ENCODE peak calls at places on chromosome X, in ten cellular contexts. S is HL-60; X is ureter; A is stimulated activated CD8-positive, alpha-beta memory T cell treated with anti-CD3 and anti-CD28 coated beads, Interleukin-15, amount 100 ng/mL, for 24 hours; C is left cardiac atrium; U is GDM1; G is activated naive CD4-positive, alpha-beta T cell; Q is effector memory CD8-positive, alpha-beta T cell; E is H4; Y is NCI-H187 treated with DMSO at 0.1 percent for 48 hours. P is an unnamed sample.

GRCh38 chrX:131565909-131566308 is 22.0 kb downstream of the OR13H1 start:
- DNase-seq in C (no peak), Y (no peak), E (no peak), Q (no peak), X (no peak), S (no peak), A (no peak), U (no peak), G (no peak), P (no peak)

GRCh38 chrX:1589356-1590130 is 1.9 kb upstream of the AKAP17A start:
- DNase-seq in A (no peak), Q (no peak), X (peak), G (no peak), U (no peak), Y (no peak), E (peak), S (no peak), C (no peak), P (no peak)

GRCh38 chrX:154968353-154968752 is 54.2 kb downstream of the F8 start:
- DNase-seq in E (no peak), U (no peak), G (no peak), A (no peak), C (no peak), X (no peak), Y (no peak), Q (no peak), S (no peak), P (no peak)

GRCh38 chrX:68749426-68749825 is 79.4 kb upstream of the EFNB1 start:
- DNase-seq in G (no peak), X (peak), E (no peak), Q (no peak), Y (no peak), C (no peak), S (no peak), A (no peak), U (no peak), P (no peak)

GRCh38 chrX:154019633-154020499 is at the start of gene IRAK1:
- DNase-seq in U (peak), G (no peak), C (peak), Q (peak), A (no peak), X (peak), Y (no peak), S (peak), E (no peak), P (peak)

GRCh38 chrX:700936-701335 is 70.3 kb downstream of the SHOX start:
- DNase-seq in X (no peak), Y (no peak), E (no peak), C (no peak), G (no peak), A (no peak), U (no peak), S (no peak), Q (no peak), P (no peak)

GRCh38 chrX:107715331-107716044 is 60.1 kb downstream of the TSC22D3 start:
- DNase-seq in U (no peak), Y (no peak), G (no peak), E (no peak), Q (peak), A (no peak), S (no peak), X (no peak), C (no peak), P (no peak)

GRCh38 chrX:14798805-14799397 is 74.0 kb downstream of the FANCB start:
- DNase-seq in X (no peak), G (no peak), Y (no peak), E (no peak), U (no peak), S (no peak), Q (no peak), C (no peak), A (no peak), P (no peak)

GRCh38 chrX:47321386-47321785 is 49.0 kb upstream of the ZNF157 start:
- DNase-seq in X (peak), Y (peak), G (no peak), E (no peak), U (no peak), Q (no peak), A (no peak), C (peak), S (no peak), P (peak)

GRCh38 chrX:155896512-155896911 is 15.4 kb downstream of the VAMP7 start:
- DNase-seq in Y (no peak), A (no peak), G (no peak), Q (no peak), S (no peak), C (no peak), U (no peak), X (no peak), E (no peak), P (no peak)

GRCh38 chrX:93673056-93673868 is at the start of gene NAP1L3:
- DNase-seq in E (peak), A (peak), U (no peak), S (no peak), Q (peak), C (peak), Y (no peak), X (peak), G (peak), P (peak)

GRCh38 chrX:155611302-155611701 is 1.4 kb downstream of the TMLHE start:
- DNase-seq in A (no peak), S (no peak), G (no peak), Q (no peak), E (no peak), Y (no peak), X (no peak), C (no peak), U (no peak), P (no peak)

GRCh38 chrX:77446029-77446585 is 1.1 kb upstream of the FGF16 start:
- DNase-seq in X (no peak), E (no peak), Q (no peak), A (no peak), C (peak), S (no peak), U (no peak), Y (no peak), G (no peak), P (peak)

GRCh38 chrX:113759422-113759821 is 824.5 kb upstream of the HTR2C start:
- DNase-seq in E (no peak), Y (no peak), G (no peak), S (no peak), U (no peak), C (no peak), Q (no peak), X (no peak), A (no peak), P (no peak)

GRCh38 chrX:23616361-23616760 is 50.9 kb upstream of the PRDX4 start:
- DNase-seq in U (no peak), A (no peak), E (peak), S (peak), Q (no peak), Y (no peak), C (no peak), X (no peak), G (no peak), P (no peak)

GRCh38 chrX:44245730-44246129 is 97.7 kb downstream of the EFHC2 start:
- DNase-seq in A (no peak), X (no peak), Y (no peak), S (no peak), G (no peak), C (no peak), Q (peak), E (no peak), U (no peak), P (no peak)

GRCh38 chrX:101803451-101803850 is 128.4 kb downstream of the ZMAT1 start:
- DNase-seq in G (no peak), E (no peak), U (no peak), A (no peak), C (no peak), Y (no peak), Q (peak), X (no peak), S (no peak), P (no peak)

GRCh38 chrX:80354966-80355465 is 65.2 kb upstream of the TENT5D start:
- DNase-seq in C (no peak), E (no peak), Y (peak), X (no peak), U (no peak), S (no peak), G (no peak), A (no peak), Q (no peak), P (no peak)

GRCh38 chrX:45472968-45473367 is 272.3 kb upstream of the DIPK2B start:
- DNase-seq in G (no peak), E (no peak), A (no peak), C (no peak), U (no peak), Q (no peak), S (no peak), Y (no peak), X (no peak), P (no peak)

GRCh38 chrX:135213200-135213844 is 38.5 kb upstream of the ETDA start:
- DNase-seq in Y (no peak), U (no peak), X (no peak), Q (peak), A (no peak), S (no peak), C (no peak), G (no peak), E (no peak), P (no peak)

GRCh38 chrX:24264383-24264782 is 49.5 kb downstream of the SUPT20HL2 start:
- DNase-seq in U (no peak), C (no peak), Y (no peak), A (no peak), X (no peak), S (no peak), Q (no peak), G (no peak), E (peak), P (no peak)

P was measured in right cardiac atrium.